ENCODE peak calls at places on chromosomes 5 and 9, in five cellular contexts. K is K562, S is mammary epithelial cell, A is neural progenitor cell, U is MM.1S. F is an unnamed sample.

GRCh38 chr9:71895122-71895521 is 15.9 kb downstream of the ABHD17B start:
- DNase-seq in S (peak), K (no peak), U (no peak), A (no peak), F (no peak)

GRCh38 chr5:178499352-178499751 is 90.8 kb downstream of the COL23A1 start:
- DNase-seq in S (no peak), U (no peak), K (no peak), A (no peak), F (no peak)

GRCh38 chr5:130652178-130652577 is 512.9 kb downstream of the HINT1 start:
- DNase-seq in S (peak), A (no peak), K (no peak), U (no peak), F (peak)

GRCh38 chr9:133135193-133135745 is 14.2 kb upstream of the RALGDS start:
- DNase-seq in S (peak), A (no peak), K (no peak), U (no peak), F (peak)

GRCh38 chr9:127388037-127388855 is 8.7 kb upstream of the SLC2A8 start:
- DNase-seq in K (no peak), U (peak), S (peak), A (no peak), F (peak)

GRCh38 chr9:129027685-129028191 is 393 bp downstream of the SH3GLB2 start:
- DNase-seq in S (peak), A (no peak), K (peak), U (peak), F (peak)

GRCh38 chr9:30932226-30932625 is 1452.2 kb upstream of the ACO1 start:
- DNase-seq in U (no peak), K (no peak), S (peak), A (no peak), F (peak)

GRCh38 chr9:116471943-116472506 is 215.1 kb upstream of the TRIM32 start:
- DNase-seq in S (no peak), U (no peak), A (no peak), K (no peak), F (no peak)

GRCh38 chr9:1531411-1531903 is 481.3 kb downstream of the DMRT2 start:
- DNase-seq in A (no peak), K (no peak), U (no peak), S (no peak), F (no peak)

GRCh38 chr9:107176701-107177100 is 106.4 kb upstream of the RAD23B start:
- DNase-seq in S (no peak), K (no peak), A (no peak), U (no peak), F (no peak)

GRCh38 chr5:139951296-139951924 is 91.7 kb downstream of the NRG2 start:
- DNase-seq in A (no peak), S (no peak), K (no peak), U (no peak), F (no peak)

GRCh38 chr9:69822091-69822750 is 1.6 kb downstream of the CFAP95 start:
- DNase-seq in A (peak), U (no peak), K (no peak), S (peak), F (no peak)

GRCh38 chr9:136617746-136618577 is 44.8 kb upstream of the EGFL7 start:
- DNase-seq in U (no peak), A (no peak), S (no peak), K (no peak), F (no peak)

GRCh38 chr9:119963258-119963797 is 594.1 kb upstream of the BRINP1 start:
- DNase-seq in S (peak), A (peak), K (no peak), U (no peak), F (no peak)

GRCh38 chr5:130034872-130035271 is 130.6 kb downstream of the CHSY3 start:
- DNase-seq in A (no peak), S (peak), K (no peak), U (no peak), F (no peak)

GRCh38 chr5:42807722-42808447 is 3.8 kb downstream of the SELENOP start:
- DNase-seq in A (no peak), K (peak), S (no peak), U (no peak), F (no peak)

GRCh38 chr5:8005416-8005815 is 136.5 kb downstream of the MTRR start:
- DNase-seq in A (no peak), U (no peak), S (no peak), K (no peak), F (no peak)

GRCh38 chr9:84867171-84867570 is 197.6 kb downstream of the NTRK2 start:
- DNase-seq in A (no peak), U (no peak), K (no peak), S (no peak), F (no peak)

GRCh38 chr5:12292610-12293204 is 388.5 kb upstream of the CTNND2 start:
- DNase-seq in S (peak), K (peak), U (peak), A (peak), F (peak)

GRCh38 chr5:149826574-149826973 is 96.5 kb downstream of the PPARGC1B start:
- DNase-seq in S (no peak), U (no peak), A (no peak), K (no peak), F (no peak)

GRCh38 chr5:109701779-109702178 is 12.1 kb downstream of the MAN2A1 start:
- DNase-seq in S (no peak), K (peak), A (no peak), U (no peak), F (no peak)

GRCh38 chr5:78597068-78597857 is 51.3 kb downstream of the LHFPL2 start:
- DNase-seq in K (peak), S (peak), A (no peak), U (no peak), F (peak)

GRCh38 chr5:5178121-5178520 is 38.0 kb downstream of the ADAMTS16 start:
- DNase-seq in K (no peak), A (no peak), S (no peak), U (no peak), F (no peak)

GRCh38 chr9:130942679-130943078 is 3.6 kb upstream of the FIBCD1 start:
- DNase-seq in A (no peak), K (no peak), U (no peak), S (no peak), F (no peak)

GRCh38 chr9:3263698-3264097 is 262.1 kb downstream of the RFX3 start:
- DNase-seq in K (no peak), U (no peak), S (no peak), A (no peak), F (no peak)

GRCh38 chr5:40736103-40736875 is 19.5 kb downstream of the TTC33 start:
- DNase-seq in K (peak), S (peak), U (peak), A (peak), F (peak)

GRCh38 chr5:43231977-43232376 is 40.0 kb downstream of the NIM1K start:
- DNase-seq in A (no peak), U (peak), K (no peak), S (peak), F (peak)

GRCh38 chr9:130220351-130220750 is 45.2 kb upstream of the HMCN2 start:
- DNase-seq in K (no peak), S (no peak), U (no peak), A (peak), F (no peak)

GRCh38 chr5:176362098-176362442 is 506 bp upstream of the KIAA1191 start:
- DNase-seq in A (no peak), K (peak), U (no peak), S (no peak), F (no peak)

GRCh38 chr5:176365663-176366574 is 632 bp downstream of the ARL10 start:
- DNase-seq in K (no peak), A (peak), S (no peak), U (no peak), F (no peak)

GRCh38 chr5:176361437-176362097 is at the start of gene KIAA1191:
- DNase-seq in S (peak), U (peak), K (peak), A (peak), F (peak)

GRCh38 chr5:176366575-176366894 is 1.2 kb downstream of the ARL10 start:
- DNase-seq in K (no peak), A (no peak), U (no peak), S (no peak), F (no peak)

GRCh38 chr5:176364765-176365662 is at the start of gene ARL10:
- DNase-seq in U (no peak), K (no peak), A (peak), S (no peak), F (no peak)
- H3K27ac ChIP-seq in U (no peak), K (no peak), A (no peak), S (no peak), F (no peak)

DNA sequence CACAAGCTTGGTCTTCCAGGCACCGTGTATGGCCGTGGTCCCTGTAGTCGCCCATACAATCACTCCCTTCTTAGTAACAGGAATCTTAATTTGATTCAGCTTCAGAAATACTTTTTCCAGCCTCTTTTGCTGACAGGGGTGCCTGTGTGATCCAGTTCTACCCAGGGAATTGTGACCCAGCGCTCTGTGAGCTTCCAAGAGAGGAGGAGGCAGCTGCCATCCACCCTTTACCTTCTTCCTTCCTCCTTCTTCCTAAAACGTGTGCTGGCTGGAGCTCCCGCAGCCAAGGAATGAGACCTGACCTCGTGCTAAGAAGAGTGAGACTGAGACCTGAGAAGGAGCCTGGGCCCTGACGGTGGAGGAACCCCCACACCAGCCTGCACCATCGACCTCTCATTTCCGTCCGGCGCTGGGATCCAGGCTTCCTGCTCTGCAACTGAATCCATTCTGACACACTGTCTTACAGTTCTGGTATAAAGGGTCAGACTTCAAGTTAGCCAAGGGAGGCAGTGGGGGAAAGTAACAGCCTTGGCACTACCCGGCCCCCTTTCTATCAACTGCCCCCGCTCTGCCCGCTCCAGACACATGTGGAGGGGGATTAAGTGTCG is 16.1 kb downstream of the MGAT1 start:
- DNase-seq in A (no peak), S (no peak), K (no peak), U (no peak), F (no peak)
- H2AFZ ChIP-seq in A (no peak), S (no peak), K (no peak), U (no peak), F (no peak)

DNA sequence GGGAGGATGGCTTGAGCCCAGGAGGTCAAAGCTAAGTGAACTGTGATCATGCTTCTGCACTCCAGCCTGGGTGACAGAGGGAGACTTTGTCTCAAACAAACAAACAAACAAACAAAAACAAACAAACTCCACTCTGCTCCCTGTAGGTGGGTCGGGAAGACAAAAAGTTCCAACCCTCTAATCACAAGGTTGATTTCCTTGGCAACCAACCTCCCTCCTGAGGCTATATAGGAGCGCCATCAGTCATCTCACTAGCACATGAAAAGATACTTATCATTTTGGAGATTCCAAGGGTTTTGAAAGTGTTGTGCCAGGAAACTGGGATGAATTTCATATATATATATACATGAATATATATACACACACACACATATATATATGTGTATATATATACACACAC is 160.5 kb downstream of the TUSC1 start:
- DNase-seq in U (no peak), S (no peak), A (no peak), K (no peak), F (no peak)
- TF ChIP-seq EZH2 in U (no peak), S (no peak), A (no peak), K (no peak), F (no peak)

GRCh38 chr5:143267186-143267585 is 136.3 kb downstream of the NR3C1 start:
- DNase-seq in S (no peak), A (no peak), K (no peak), U (no peak), F (no peak)

GRCh38 chr5:143268388-143268787 is 135.1 kb downstream of the NR3C1 start:
- DNase-seq in K (no peak), A (no peak), U (no peak), S (no peak), F (no peak)

GRCh38 chr5:143274952-143275351 is 128.5 kb downstream of the NR3C1 start:
- DNase-seq in A (no peak), S (no peak), U (no peak), K (no peak), F (no peak)

GRCh38 chr5:143275871-143276363 is 127.6 kb downstream of the NR3C1 start:
- DNase-seq in S (no peak), A (no peak), K (no peak), U (no peak), F (no peak)

GRCh38 chr5:143271431-143271830 is 132.1 kb downstream of the NR3C1 start:
- DNase-seq in A (no peak), K (no peak), U (peak), S (no peak), F (no peak)
- H3K27ac ChIP-seq in A (no peak), K (no peak), U (no peak), S (no peak), F (no peak)

DNA sequence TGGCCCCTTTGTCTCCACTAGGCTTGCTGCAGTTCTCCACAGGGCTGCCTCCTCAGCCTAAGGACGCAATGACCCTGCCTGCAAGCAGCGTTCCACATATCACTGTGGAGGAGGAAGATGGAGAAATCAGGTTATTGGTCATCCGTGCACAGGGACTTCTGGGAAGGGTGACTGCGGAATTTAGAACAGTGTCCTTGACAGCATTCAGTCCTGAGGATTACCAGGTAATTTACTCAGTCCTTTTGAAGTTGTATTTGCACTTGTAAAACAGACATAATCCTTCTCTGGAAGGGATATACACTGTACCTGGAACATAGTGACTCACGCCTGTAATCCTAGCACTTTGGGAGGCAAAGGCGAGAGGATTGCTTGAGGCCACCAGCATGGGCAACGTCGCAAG is 116.6 kb downstream of the ADGRV1 start:
- DNase-seq in A (peak), U (no peak), S (no peak), K (no peak), F (no peak)
- H2AFZ ChIP-seq in A (no peak), U (no peak), S (no peak), K (no peak), F (no peak)

F was measured in PC-3.